ENCODE peak calls at places on chromosomes 7 and 10, in ten cellular contexts. F is PC-3; X is upper lobe of right lung; Z is IMR-90; J is left ventricle myocardium inferior; I is CD4-positive, alpha-beta T cell; B is GM23338; T is caudate nucleus; A is HepG2; H is CD8-positive, alpha-beta memory T cell. S is an unnamed sample.

GRCh38 chr7:158129037-158130022 is 458.3 kb downstream of the PTPRN2 start:
- DNase-seq in T (no peak), B (no peak), Z (no peak), J (no peak), X (peak), A (no peak), F (no peak), H (no peak), I (no peak), S (no peak)

GRCh38 chr7:7731732-7732131 is 13.3 kb upstream of the RPA3 start:
- DNase-seq in Z (no peak), T (no peak), F (peak), A (peak), J (no peak), B (no peak), X (no peak), H (no peak), I (no peak), S (peak)

GRCh38 chr10:26931223-26931622 is 70.5 kb upstream of the ABI1 start:
- DNase-seq in J (peak), I (no peak), X (no peak), B (peak), F (no peak), A (peak), H (no peak), Z (no peak), T (no peak), S (peak)

GRCh38 chr10:22637491-22637890 is 76.9 kb downstream of the PIP4K2A start:
- DNase-seq in X (no peak), A (no peak), B (no peak), H (no peak), Z (no peak), F (no peak), T (no peak), I (no peak), J (no peak), S (no peak)

GRCh38 chr7:151857866-151858440 is 19.0 kb downstream of the PRKAG2 start:
- DNase-seq in T (no peak), Z (no peak), A (no peak), B (no peak), H (no peak), J (no peak), X (no peak), I (no peak), F (no peak), S (no peak)

GRCh38 chr10:122478971-122479370 is 17.6 kb downstream of the HTRA1 start:
- DNase-seq in T (no peak), F (no peak), A (no peak), X (no peak), J (no peak), I (no peak), B (no peak), Z (no peak), H (no peak), S (no peak)

GRCh38 chr7:149459540-149460433 is 1.1 kb downstream of the ZNF777 start:
- DNase-seq in X (no peak), A (no peak), J (no peak), T (no peak), H (no peak), F (peak), I (no peak), Z (no peak), B (peak), S (peak)

GRCh38 chr7:29871787-29872398 is 65.6 kb downstream of the WIPF3 start:
- DNase-seq in Z (peak), F (no peak), H (no peak), I (no peak), T (no peak), B (no peak), J (no peak), X (no peak), A (no peak), S (no peak)

GRCh38 chr7:46349490-46349889 is 428.4 kb upstream of the IGFBP3 start:
- DNase-seq in Z (no peak), B (no peak), I (no peak), J (no peak), X (no peak), F (no peak), T (no peak), A (no peak), H (no peak), S (no peak)

DNA sequence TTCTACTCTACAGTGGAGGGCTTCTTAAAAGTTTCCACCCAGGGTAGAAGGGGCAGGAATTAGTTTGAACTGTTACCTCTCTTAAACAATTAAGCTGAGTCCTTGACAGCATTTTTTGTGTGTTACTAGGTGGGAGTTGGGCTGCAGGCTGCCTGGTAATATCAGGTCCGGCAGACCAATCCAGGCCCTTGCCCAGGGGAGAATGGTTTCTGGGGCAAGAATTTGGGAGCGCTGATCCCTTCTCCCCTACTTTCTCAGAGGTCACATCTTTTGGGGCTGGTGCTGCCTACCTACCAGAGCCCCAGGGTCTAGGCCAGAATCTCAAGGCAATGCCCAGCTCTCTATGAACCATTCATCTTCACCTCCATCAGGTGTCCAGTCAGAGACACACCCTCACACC is 1.6 kb downstream of the PPRC1 start:
- DNase-seq in Z (no peak), I (no peak), X (no peak), T (no peak), B (no peak), F (no peak), J (no peak), H (no peak), A (no peak), S (no peak)
- H3K27ac ChIP-seq in Z (peak), I (no peak), X (peak), T (no peak), B (peak), F (peak), J (no peak), H (no peak), A (peak), S (peak)

GRCh38 chr7:55155351-55156117 is 136.7 kb downstream of the EGFR start:
- DNase-seq in H (no peak), F (no peak), I (no peak), X (no peak), Z (no peak), J (no peak), T (no peak), B (no peak), A (no peak), S (no peak)
- H3K27ac ChIP-seq in H (no peak), F (peak), I (no peak), X (no peak), Z (peak), J (no peak), T (no peak), B (no peak), A (no peak), S (no peak)

GRCh38 chr10:124731551-124731950 is 12.6 kb downstream of the FAM53B start:
- DNase-seq in A (no peak), I (no peak), X (peak), H (no peak), J (no peak), T (no peak), Z (no peak), B (no peak), F (no peak), S (no peak)

GRCh38 chr10:124732931-124733536 is 11.1 kb downstream of the FAM53B start:
- DNase-seq in T (no peak), A (no peak), B (no peak), X (peak), J (peak), Z (peak), F (no peak), I (no peak), H (no peak), S (peak)

GRCh38 chr10:124734311-124735166 is 9.6 kb downstream of the FAM53B start:
- DNase-seq in H (no peak), J (no peak), X (peak), T (no peak), Z (no peak), I (no peak), A (no peak), B (no peak), F (no peak), S (peak)

GRCh38 chr10:124735491-124736286 is 8.5 kb downstream of the FAM53B start:
- DNase-seq in T (no peak), A (no peak), B (no peak), F (no peak), I (no peak), H (no peak), Z (no peak), X (peak), J (no peak), S (peak)

DNA sequence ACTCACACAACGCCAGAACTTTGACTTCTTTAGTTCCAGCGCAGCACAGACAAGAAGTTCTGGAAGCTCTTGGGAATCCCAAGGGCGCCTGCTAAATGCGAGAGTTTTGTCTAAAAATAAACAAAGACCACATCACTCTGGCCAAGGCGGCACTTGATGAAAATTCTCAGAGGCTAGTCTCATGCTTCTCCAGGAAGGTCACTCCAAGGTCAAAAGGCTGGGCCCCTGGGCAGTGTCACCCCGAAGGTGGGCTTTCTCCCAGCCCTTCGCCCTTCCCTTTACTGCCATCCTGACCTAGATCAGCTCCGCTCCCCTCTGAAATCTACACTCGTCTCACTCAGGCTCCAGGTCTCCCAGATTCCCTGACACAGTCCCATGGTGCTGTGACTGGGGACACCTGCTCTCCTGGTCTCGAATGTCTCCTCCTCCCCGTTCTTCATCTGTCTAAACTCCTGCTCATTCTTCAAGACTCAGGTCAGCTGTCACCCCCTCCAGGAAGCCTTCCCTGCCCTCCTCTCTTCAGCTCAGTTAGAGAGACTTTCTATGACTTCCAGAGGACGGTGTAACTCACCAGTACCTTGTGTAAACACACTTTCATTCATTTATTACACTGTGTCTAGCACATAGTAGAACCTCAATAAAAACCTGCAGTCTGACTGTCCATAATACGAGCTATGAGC is 10.5 kb downstream of the FAM53B start:
- DNase-seq in T (no peak), A (no peak), B (no peak), J (no peak), H (no peak), I (no peak), Z (no peak), F (no peak), X (peak), S (no peak)
- H3K27ac ChIP-seq in T (peak), A (no peak), B (no peak), J (peak), H (peak), I (peak), Z (no peak), F (no peak), X (peak), S (peak)

DNA sequence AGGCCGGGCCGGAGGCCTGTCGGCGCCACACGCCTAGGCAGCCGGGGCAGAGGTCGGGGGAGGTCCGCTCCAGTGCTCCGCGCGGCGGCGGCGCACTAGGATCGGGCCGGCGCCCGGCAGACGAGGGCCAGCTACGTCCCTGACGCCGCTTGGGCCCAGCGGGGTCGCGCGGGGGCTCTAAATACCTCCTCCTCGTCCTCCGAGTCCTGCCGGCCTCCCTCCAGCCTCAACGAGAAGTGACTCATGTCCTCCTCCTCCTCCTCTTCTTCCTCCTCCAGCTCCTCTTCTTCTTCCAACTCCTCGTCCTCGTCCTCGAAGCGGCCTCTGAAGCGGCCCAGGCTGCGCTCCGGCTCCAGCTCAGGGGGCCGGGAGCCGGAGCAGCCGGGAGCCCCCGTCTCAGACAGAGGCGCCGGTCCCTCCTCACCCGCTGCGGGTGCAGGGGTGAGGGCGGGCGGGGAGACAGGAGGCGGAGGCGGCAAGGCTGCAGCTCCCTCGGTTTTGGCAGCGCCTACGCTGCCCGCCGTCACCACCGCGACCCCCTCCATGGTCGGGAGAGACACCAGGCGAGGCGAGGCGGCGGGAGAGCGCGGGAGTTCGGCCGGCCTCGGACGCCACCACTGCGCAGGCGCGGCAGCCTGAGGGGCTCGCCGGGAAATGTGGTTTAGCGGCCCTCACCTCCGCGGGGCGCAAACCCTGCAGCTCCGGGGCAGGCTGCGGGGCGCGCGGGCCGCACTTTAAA is at the start of gene PCGF6:
- DNase-seq in X (peak), Z (peak), A (peak), T (peak), F (peak), J (peak), I (peak), B (peak), H (peak), S (peak)
- H3K27ac ChIP-seq in X (peak), Z (peak), A (peak), T (peak), F (peak), J (peak), I (peak), B (peak), H (peak), S (peak)

S was measured in adrenal gland.